ENCODE peak calls at places on chromosomes 7 and 10, in nine cellular contexts. One of them, this sample, is unnamed.

GRCh38 chr10:99782447-99783286 is at the start of gene ABCC2:
- DNase-seq in IMR-90: no peak
- DNase-seq in Calu3: no peak
- DNase-seq in uterus: no peak
- DNase-seq in epithelial cell of proximal tubule: no peak
- DNase-seq in AG09319: no peak
- DNase-seq in GM20000: no peak
- DNase-seq in CD4-positive, alpha-beta T cell: no peak
- DNase-seq in B cell: no peak
- DNase-seq in this sample: no peak

GRCh38 chr10:36888925-36889573 is 236.3 kb upstream of the ANKRD30A start:
- DNase-seq in B cell: peak
- DNase-seq in uterus: no peak
- DNase-seq in Calu3: peak
- DNase-seq in CD4-positive, alpha-beta T cell: peak
- DNase-seq in epithelial cell of proximal tubule: no peak
- DNase-seq in GM20000: peak
- DNase-seq in IMR-90: peak
- DNase-seq in AG09319: no peak
- DNase-seq in this sample: peak

GRCh38 chr10:28105561-28105960 is 106.7 kb upstream of the ODAD2 start:
- DNase-seq in IMR-90: no peak
- DNase-seq in uterus: no peak
- DNase-seq in GM20000: no peak
- DNase-seq in AG09319: no peak
- DNase-seq in Calu3: no peak
- DNase-seq in epithelial cell of proximal tubule: no peak
- DNase-seq in B cell: no peak
- DNase-seq in CD4-positive, alpha-beta T cell: no peak
- DNase-seq in this sample: no peak

GRCh38 chr7:53325061-53325460 is 289.6 kb downstream of the POM121L12 start:
- DNase-seq in epithelial cell of proximal tubule: no peak
- DNase-seq in AG09319: no peak
- DNase-seq in B cell: no peak
- DNase-seq in GM20000: no peak
- DNase-seq in CD4-positive, alpha-beta T cell: no peak
- DNase-seq in Calu3: no peak
- DNase-seq in uterus: no peak
- DNase-seq in IMR-90: no peak
- DNase-seq in this sample: no peak

GRCh38 chr10:87775766-87776165 is 42.3 kb downstream of the ATAD1 start:
- DNase-seq in uterus: no peak
- DNase-seq in B cell: no peak
- DNase-seq in GM20000: no peak
- DNase-seq in IMR-90: peak
- DNase-seq in CD4-positive, alpha-beta T cell: no peak
- DNase-seq in AG09319: no peak
- DNase-seq in epithelial cell of proximal tubule: no peak
- DNase-seq in Calu3: no peak
- DNase-seq in this sample: no peak

GRCh38 chr7:824664-825063 is 7.6 kb upstream of the SUN1 start:
- DNase-seq in CD4-positive, alpha-beta T cell: no peak
- DNase-seq in epithelial cell of proximal tubule: no peak
- DNase-seq in Calu3: no peak
- DNase-seq in uterus: no peak
- DNase-seq in IMR-90: no peak
- DNase-seq in B cell: no peak
- DNase-seq in AG09319: no peak
- DNase-seq in GM20000: no peak
- DNase-seq in this sample: no peak

GRCh38 chr10:102508506-102508905 is 4.7 kb downstream of the SUFU start:
- DNase-seq in epithelial cell of proximal tubule: no peak
- DNase-seq in uterus: no peak
- DNase-seq in AG09319: no peak
- DNase-seq in CD4-positive, alpha-beta T cell: no peak
- DNase-seq in IMR-90: no peak
- DNase-seq in B cell: no peak
- DNase-seq in Calu3: no peak
- DNase-seq in GM20000: no peak
- DNase-seq in this sample: no peak

GRCh38 chr10:32982911-32983310 is 24.9 kb upstream of the ITGB1 start:
- DNase-seq in epithelial cell of proximal tubule: no peak
- DNase-seq in uterus: no peak
- DNase-seq in AG09319: no peak
- DNase-seq in B cell: no peak
- DNase-seq in GM20000: no peak
- DNase-seq in CD4-positive, alpha-beta T cell: no peak
- DNase-seq in Calu3: no peak
- DNase-seq in IMR-90: peak
- DNase-seq in this sample: no peak

GRCh38 chr7:14691597-14692203 is 210.9 kb downstream of the DGKB start:
- DNase-seq in IMR-90: peak
- DNase-seq in Calu3: peak
- DNase-seq in uterus: peak
- DNase-seq in AG09319: peak
- DNase-seq in epithelial cell of proximal tubule: no peak
- DNase-seq in B cell: peak
- DNase-seq in GM20000: no peak
- DNase-seq in CD4-positive, alpha-beta T cell: peak
- DNase-seq in this sample: peak

GRCh38 chr7:51263631-51264484 is 52.8 kb downstream of the COBL start:
- DNase-seq in GM20000: no peak
- DNase-seq in B cell: no peak
- DNase-seq in uterus: no peak
- DNase-seq in CD4-positive, alpha-beta T cell: no peak
- DNase-seq in Calu3: peak
- DNase-seq in AG09319: no peak
- DNase-seq in epithelial cell of proximal tubule: no peak
- DNase-seq in IMR-90: no peak
- DNase-seq in this sample: no peak

GRCh38 chr7:4809691-4810090 is 34.3 kb downstream of the AP5Z1 start:
- DNase-seq in epithelial cell of proximal tubule: peak
- DNase-seq in CD4-positive, alpha-beta T cell: no peak
- DNase-seq in uterus: no peak
- DNase-seq in IMR-90: no peak
- DNase-seq in GM20000: no peak
- DNase-seq in Calu3: no peak
- DNase-seq in B cell: no peak
- DNase-seq in AG09319: no peak
- DNase-seq in this sample: no peak

GRCh38 chr10:115829501-115830215 is 443.3 kb downstream of the GFRA1 start:
- DNase-seq in GM20000: no peak
- DNase-seq in Calu3: no peak
- DNase-seq in AG09319: no peak
- DNase-seq in B cell: no peak
- DNase-seq in IMR-90: peak
- DNase-seq in uterus: no peak
- DNase-seq in epithelial cell of proximal tubule: no peak
- DNase-seq in CD4-positive, alpha-beta T cell: no peak
- DNase-seq in this sample: no peak

GRCh38 chr7:91169819-91170218 is 94.4 kb upstream of the FZD1 start:
- DNase-seq in IMR-90: no peak
- DNase-seq in uterus: no peak
- DNase-seq in Calu3: no peak
- DNase-seq in GM20000: no peak
- DNase-seq in CD4-positive, alpha-beta T cell: no peak
- DNase-seq in B cell: no peak
- DNase-seq in epithelial cell of proximal tubule: no peak
- DNase-seq in AG09319: no peak
- DNase-seq in this sample: no peak

GRCh38 chr7:12296051-12296570 is 85.0 kb downstream of the TMEM106B start:
- DNase-seq in epithelial cell of proximal tubule: no peak
- DNase-seq in AG09319: no peak
- DNase-seq in Calu3: no peak
- DNase-seq in B cell: no peak
- DNase-seq in uterus: no peak
- DNase-seq in GM20000: no peak
- DNase-seq in CD4-positive, alpha-beta T cell: no peak
- DNase-seq in IMR-90: no peak
- DNase-seq in this sample: no peak

GRCh38 chr7:5629941-5630340 is 151.5 kb downstream of the RNF216 start:
- DNase-seq in AG09319: no peak
- DNase-seq in GM20000: no peak
- DNase-seq in uterus: no peak
- DNase-seq in CD4-positive, alpha-beta T cell: no peak
- DNase-seq in Calu3: no peak
- DNase-seq in B cell: no peak
- DNase-seq in IMR-90: peak
- DNase-seq in epithelial cell of proximal tubule: no peak
- DNase-seq in this sample: no peak

GRCh38 chr10:124724279-124725027 is 19.7 kb downstream of the FAM53B start:
- DNase-seq in CD4-positive, alpha-beta T cell: no peak
- DNase-seq in epithelial cell of proximal tubule: no peak
- DNase-seq in AG09319: no peak
- DNase-seq in IMR-90: no peak
- DNase-seq in Calu3: no peak
- DNase-seq in B cell: no peak
- DNase-seq in uterus: peak
- DNase-seq in GM20000: no peak
- DNase-seq in this sample: no peak

GRCh38 chr10:128274938-128275337 is 148.7 kb upstream of the MKI67 start:
- DNase-seq in CD4-positive, alpha-beta T cell: no peak
- DNase-seq in GM20000: no peak
- DNase-seq in AG09319: no peak
- DNase-seq in B cell: no peak
- DNase-seq in IMR-90: no peak
- DNase-seq in uterus: no peak
- DNase-seq in epithelial cell of proximal tubule: no peak
- DNase-seq in Calu3: no peak
- DNase-seq in this sample: no peak
- TF ChIP-seq CTCF in CD4-positive, alpha-beta T cell: no peak
- TF ChIP-seq CTCF in GM20000: no peak
- TF ChIP-seq CTCF in AG09319: no peak
- TF ChIP-seq CTCF in B cell: no peak
- TF ChIP-seq CTCF in IMR-90: no peak
- TF ChIP-seq CTCF in uterus: no peak
- TF ChIP-seq CTCF in epithelial cell of proximal tubule: no peak
- TF ChIP-seq CTCF in Calu3: no peak
- TF ChIP-seq CTCF in this sample: no peak

GRCh38 chr10:112475565-112476233 is 28.7 kb downstream of the VTI1A start:
- DNase-seq in GM20000: no peak
- DNase-seq in AG09319: no peak
- DNase-seq in CD4-positive, alpha-beta T cell: no peak
- DNase-seq in epithelial cell of proximal tubule: no peak
- DNase-seq in B cell: no peak
- DNase-seq in Calu3: no peak
- DNase-seq in uterus: no peak
- DNase-seq in IMR-90: peak
- DNase-seq in this sample: no peak
- TF ChIP-seq CTCF in GM20000: peak
- TF ChIP-seq CTCF in AG09319: peak
- TF ChIP-seq CTCF in CD4-positive, alpha-beta T cell: no peak
- TF ChIP-seq CTCF in epithelial cell of proximal tubule: peak
- TF ChIP-seq CTCF in B cell: peak
- TF ChIP-seq CTCF in Calu3: no peak
- TF ChIP-seq CTCF in uterus: no peak
- TF ChIP-seq CTCF in IMR-90: peak
- TF ChIP-seq CTCF in this sample: peak

GRCh38 chr10:80260295-80261243 is 28.9 kb downstream of the MAT1A start:
- DNase-seq in uterus: no peak
- DNase-seq in Calu3: peak
- DNase-seq in IMR-90: no peak
- DNase-seq in B cell: peak
- DNase-seq in CD4-positive, alpha-beta T cell: peak
- DNase-seq in epithelial cell of proximal tubule: no peak
- DNase-seq in AG09319: no peak
- DNase-seq in GM20000: peak
- DNase-seq in this sample: peak

GRCh38 chr10:80265740-80266512 is 23.5 kb downstream of the MAT1A start:
- DNase-seq in CD4-positive, alpha-beta T cell: no peak
- DNase-seq in AG09319: no peak
- DNase-seq in epithelial cell of proximal tubule: no peak
- DNase-seq in B cell: no peak
- DNase-seq in Calu3: no peak
- DNase-seq in GM20000: no peak
- DNase-seq in IMR-90: no peak
- DNase-seq in uterus: no peak
- DNase-seq in this sample: no peak

GRCh38 chr10:80264081-80265056 is 25.1 kb downstream of the MAT1A start:
- DNase-seq in Calu3: no peak
- DNase-seq in epithelial cell of proximal tubule: no peak
- DNase-seq in uterus: no peak
- DNase-seq in GM20000: no peak
- DNase-seq in IMR-90: no peak
- DNase-seq in AG09319: no peak
- DNase-seq in CD4-positive, alpha-beta T cell: no peak
- DNase-seq in B cell: no peak
- DNase-seq in this sample: no peak

GRCh38 chr10:80259405-80259871 is 30.0 kb downstream of the MAT1A start:
- DNase-seq in CD4-positive, alpha-beta T cell: no peak
- DNase-seq in epithelial cell of proximal tubule: no peak
- DNase-seq in AG09319: no peak
- DNase-seq in IMR-90: no peak
- DNase-seq in GM20000: no peak
- DNase-seq in Calu3: no peak
- DNase-seq in uterus: no peak
- DNase-seq in B cell: no peak
- DNase-seq in this sample: no peak

DNA sequence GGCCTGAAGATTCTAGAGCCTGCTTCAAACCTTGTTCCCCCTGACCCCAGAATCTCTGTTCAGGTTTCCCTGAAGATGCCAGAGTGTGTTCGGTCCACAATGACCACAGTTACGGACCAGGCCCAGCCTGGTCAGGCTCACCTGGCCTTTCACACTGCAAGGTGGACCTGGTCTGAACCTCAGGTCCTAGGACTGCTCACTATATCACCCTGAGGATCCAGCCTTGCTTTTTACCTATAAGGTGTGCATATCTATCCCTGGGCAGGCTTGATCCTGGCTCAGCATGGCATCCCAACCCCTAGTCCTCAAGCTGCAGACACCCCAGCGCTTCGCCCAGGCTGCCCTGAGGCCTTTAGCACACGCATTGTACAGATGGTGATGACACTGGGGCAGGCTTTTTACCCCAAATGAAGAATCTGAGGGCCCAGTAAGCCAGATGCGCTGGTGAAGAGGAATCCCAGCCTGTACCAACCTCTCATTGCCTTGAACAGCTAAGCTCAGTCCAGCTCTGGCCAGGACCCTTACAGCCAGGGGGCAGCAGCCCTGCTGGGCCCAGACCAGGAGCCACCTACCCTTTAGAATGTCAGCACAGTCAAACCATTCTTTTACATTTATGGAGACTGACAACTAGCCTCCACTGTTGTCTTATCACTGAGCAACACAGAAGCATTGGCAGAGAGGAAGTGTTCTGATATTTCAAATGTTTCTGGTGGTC is 28.0 kb downstream of the MAT1A start:
- DNase-seq in GM20000: no peak
- DNase-seq in uterus: no peak
- DNase-seq in Calu3: no peak
- DNase-seq in AG09319: no peak
- DNase-seq in IMR-90: no peak
- DNase-seq in epithelial cell of proximal tubule: no peak
- DNase-seq in B cell: no peak
- DNase-seq in CD4-positive, alpha-beta T cell: no peak
- DNase-seq in this sample: no peak
- TF ChIP-seq CTCF in GM20000: no peak
- TF ChIP-seq CTCF in uterus: no peak
- TF ChIP-seq CTCF in Calu3: no peak
- TF ChIP-seq CTCF in AG09319: no peak
- TF ChIP-seq CTCF in IMR-90: no peak
- TF ChIP-seq CTCF in epithelial cell of proximal tubule: no peak
- TF ChIP-seq CTCF in B cell: no peak
- TF ChIP-seq CTCF in CD4-positive, alpha-beta T cell: no peak
- TF ChIP-seq CTCF in this sample: no peak

GRCh38 chr7:101622609-101623178 is 6.4 kb downstream of the MYL10 start:
- DNase-seq in uterus: no peak
- DNase-seq in epithelial cell of proximal tubule: no peak
- DNase-seq in GM20000: no peak
- DNase-seq in AG09319: no peak
- DNase-seq in IMR-90: no peak
- DNase-seq in CD4-positive, alpha-beta T cell: no peak
- DNase-seq in B cell: no peak
- DNase-seq in Calu3: no peak
- DNase-seq in this sample: no peak
- TF ChIP-seq CTCF in uterus: no peak
- TF ChIP-seq CTCF in epithelial cell of proximal tubule: no peak
- TF ChIP-seq CTCF in GM20000: no peak
- TF ChIP-seq CTCF in AG09319: no peak
- TF ChIP-seq CTCF in IMR-90: no peak
- TF ChIP-seq CTCF in CD4-positive, alpha-beta T cell: no peak
- TF ChIP-seq CTCF in B cell: no peak
- TF ChIP-seq CTCF in Calu3: no peak
- TF ChIP-seq CTCF in this sample: no peak